ENCODE peak calls at places on chromosomes 7 and 10, in ten cellular contexts. Q is ELR; C is stimulated activated CD8-positive, alpha-beta memory T cell treated with anti-CD3 and anti-CD28 coated beads, Interleukin-2, amount 100 ng/mL, for 48 hours; D is nephron progenitor cell; O is Peyer's patch; W is pancreas; B is D341Med; N is GM13976; M is small intestine; F is stomach. G is an unnamed sample.

GRCh38 chr7:139691253-139691781 is 86.5 kb downstream of the HIPK2 start:
- DNase-seq in B (peak), D (no peak), O (peak), Q (no peak), C (no peak), W (peak), F (peak), M (peak), N (no peak), G (no peak)

GRCh38 chr10:116989439-116989838 is 15.5 kb downstream of the SHTN1 start:
- DNase-seq in B (no peak), C (no peak), N (no peak), F (no peak), O (no peak), Q (no peak), D (no peak), M (no peak), W (no peak), G (no peak)

GRCh38 chr7:92973964-92974363 is 137.6 kb upstream of the CDK6 start:
- DNase-seq in M (no peak), W (no peak), F (no peak), C (no peak), O (no peak), N (no peak), Q (peak), B (no peak), D (no peak), G (no peak)

GRCh38 chr10:75235375-75236177 is at the start of gene COMTD1:
- DNase-seq in W (peak), O (peak), F (peak), N (peak), D (peak), B (peak), M (peak), Q (peak), C (peak), G (peak)

GRCh38 chr10:77041636-77042258 is 595.9 kb downstream of the KCNMA1 start:
- DNase-seq in N (no peak), B (no peak), Q (no peak), D (no peak), F (no peak), W (no peak), O (peak), C (no peak), M (peak), G (no peak)

GRCh38 chr7:155398944-155399343 is 59.0 kb upstream of the EN2 start:
- DNase-seq in Q (no peak), M (no peak), B (no peak), C (no peak), D (no peak), F (no peak), N (no peak), W (no peak), O (no peak), G (no peak)

GRCh38 chr7:35707422-35707821 is 12.5 kb upstream of the HERPUD2 start:
- DNase-seq in O (no peak), W (no peak), D (no peak), Q (peak), F (no peak), N (no peak), C (no peak), M (no peak), B (no peak), G (no peak)

GRCh38 chr10:102395677-102396197 is at the start of gene NFKB2:
- DNase-seq in C (no peak), B (no peak), N (peak), F (no peak), D (no peak), Q (no peak), W (no peak), M (peak), O (no peak), G (no peak)

GRCh38 chr10:126160971-126161630 is 227.2 kb downstream of the ADAM12 start:
- DNase-seq in M (no peak), O (no peak), F (no peak), C (no peak), B (no peak), N (no peak), D (no peak), W (no peak), Q (peak), G (no peak)

GRCh38 chr10:80739963-80740715 is 202.4 kb downstream of the SH2D4B start:
- DNase-seq in W (peak), Q (no peak), M (no peak), B (no peak), C (no peak), D (no peak), F (no peak), N (no peak), O (no peak), G (no peak)

GRCh38 chr10:58781873-58782488 is 269.3 kb downstream of the BICC1 start:
- DNase-seq in F (no peak), B (peak), Q (peak), O (no peak), C (no peak), W (no peak), M (peak), D (peak), N (peak), G (peak)

GRCh38 chr10:15719899-15720634 is at the start of gene ITGA8:
- DNase-seq in B (peak), N (peak), O (no peak), D (peak), C (no peak), M (no peak), F (no peak), W (no peak), Q (peak), G (no peak)

GRCh38 chr10:68223535-68224165 is 8.3 kb downstream of the ATOH7 start:
- DNase-seq in W (no peak), N (no peak), O (no peak), D (no peak), C (no peak), M (peak), B (no peak), Q (peak), F (no peak), G (no peak)

GRCh38 chr10:88198023-88198422 is 334.6 kb downstream of the PTEN start:
- DNase-seq in Q (no peak), W (no peak), O (no peak), F (no peak), B (no peak), D (no peak), N (no peak), M (no peak), C (no peak), G (no peak)

GRCh38 chr7:94301024-94301588 is 93.6 kb upstream of the COL1A2 start:
- DNase-seq in D (peak), Q (peak), O (peak), C (no peak), B (no peak), M (peak), N (no peak), W (peak), F (peak), G (peak)

GRCh38 chr10:114142018-114142417 is 32.0 kb downstream of the CCDC186 start:
- DNase-seq in W (no peak), N (no peak), F (no peak), Q (no peak), B (no peak), C (no peak), D (no peak), O (no peak), M (peak), G (no peak)

GRCh38 chr7:18086165-18087030 is 58.8 kb upstream of the PRPS1L1 start:
- DNase-seq in D (peak), B (peak), W (peak), N (peak), C (no peak), Q (peak), F (no peak), M (no peak), O (no peak), G (peak)

GRCh38 chr10:102767428-102768160 is 23.8 kb downstream of the WBP1L start:
- DNase-seq in C (no peak), M (no peak), F (no peak), N (no peak), O (no peak), Q (no peak), D (no peak), W (no peak), B (no peak), G (no peak)

GRCh38 chr7:7595451-7595850 is 28.8 kb downstream of the MIOS start:
- DNase-seq in W (no peak), F (no peak), M (peak), D (no peak), C (no peak), O (no peak), Q (peak), N (no peak), B (no peak), G (peak)